ENCODE peak calls at places on chromosome 18, in four cellular contexts. B is HCT116, A is OCI-LY7, E is H9. O is an unnamed sample.

GRCh38 chr18:28855989-28856388 is 679.1 kb upstream of the CDH2 start:
- DNase-seq in B (no peak), A (no peak), E (no peak), O (no peak)

GRCh38 chr18:11246466-11246865 is 97.1 kb upstream of the PIEZO2 start:
- DNase-seq in B (no peak), A (no peak), E (no peak), O (no peak)

GRCh38 chr18:11259421-11259820 is 110.1 kb upstream of the PIEZO2 start:
- DNase-seq in B (no peak), A (no peak), E (no peak), O (no peak)

GRCh38 chr18:36772339-36772738 is 56.5 kb downstream of the TPGS2 start:
- DNase-seq in B (no peak), A (no peak), E (no peak), O (no peak)

GRCh38 chr18:48023334-48024008 is 93.0 kb upstream of the SMAD2 start:
- DNase-seq in B (peak; percentile 52), A (peak; percentile 8), E (peak; percentile 70), O (no peak)

GRCh38 chr18:61602836-61603235 is 269.6 kb downstream of the CDH20 start:
- DNase-seq in B (no peak), A (no peak), E (no peak), O (no peak)

GRCh38 chr18:25798026-25798537 is 292.3 kb downstream of the SS18 start:
- DNase-seq in B (no peak), A (no peak), E (no peak), O (no peak)

GRCh38 chr18:32801236-32801635 is 28.4 kb upstream of the KLHL14 start:
- DNase-seq in B (no peak), A (no peak), E (no peak), O (no peak)

GRCh38 chr18:75638597-75639467 is 211.3 kb upstream of the SMIM21 start:
- DNase-seq in B (no peak), A (no peak), E (peak; percentile 74), O (no peak)

GRCh38 chr18:48142353-48142752 is 211.9 kb upstream of the SMAD2 start:
- DNase-seq in B (no peak), A (no peak), E (no peak), O (no peak)

GRCh38 chr18:26652501-26652900 is 104.1 kb upstream of the KCTD1 start:
- DNase-seq in B (no peak), A (no peak), E (no peak), O (no peak)

GRCh38 chr18:10213526-10213925 is 240.9 kb upstream of the APCDD1 start:
- DNase-seq in B (no peak), A (peak; percentile 73), E (no peak), O (no peak)

GRCh38 chr18:49016648-49017539 is 66.1 kb upstream of the SMAD7 start:
- DNase-seq in B (peak; percentile 60), A (no peak), E (peak; percentile 76), O (no peak)

GRCh38 chr18:9719421-9719981 is 11.4 kb downstream of the RAB31 start:
- DNase-seq in B (peak; percentile 80), A (no peak), E (no peak), O (no peak)

GRCh38 chr18:73793386-73793785 is 354.2 kb downstream of the FBXO15 start:
- DNase-seq in B (no peak), A (no peak), E (no peak), O (no peak)

GRCh38 chr18:48563027-48563426 is 24.2 kb downstream of the CTIF start:
- DNase-seq in B (no peak), A (no peak), E (no peak), O (no peak)

GRCh38 chr18:37124511-37124910 is 295.6 kb downstream of the KIAA1328 start:
- DNase-seq in B (no peak), A (no peak), E (no peak), O (no peak)

GRCh38 chr18:42707080-42707479 is 408.4 kb downstream of the RIT2 start:
- DNase-seq in B (no peak), A (no peak), E (no peak), O (no peak)

GRCh38 chr18:26703170-26703933 is 155.0 kb upstream of the KCTD1 start:
- DNase-seq in B (no peak), A (no peak), E (peak; percentile 50), O (no peak)

GRCh38 chr18:49663755-49664085 is 101.9 kb downstream of the LIPG start:
- DNase-seq in B (no peak), A (no peak), E (no peak), O (no peak)

GRCh38 chr18:10010611-10011015 is 96.8 kb downstream of the VAPA start:
- DNase-seq in B (no peak), A (no peak), E (no peak), O (no peak)

GRCh38 chr18:44716697-44717163 is 36.0 kb downstream of the SETBP1 start:
- DNase-seq in B (no peak), A (no peak), E (no peak), O (no peak)

GRCh38 chr18:11004294-11004693 is 145.1 kb downstream of the PIEZO2 start:
- DNase-seq in B (no peak), A (no peak), E (no peak), O (no peak)

GRCh38 chr18:49459404-49460171 is 857 bp downstream of the DYM start:
- DNase-seq in B (no peak), A (peak; percentile 30), E (no peak), O (peak; percentile 36)

GRCh38 chr18:54223568-54224241 is 764 bp downstream of the MBD2 start:
- DNase-seq in B (peak; percentile 59), A (peak; percentile 48), E (peak; percentile 32), O (peak; percentile 8)

GRCh38 chr18:46891742-46892214 is 25.5 kb downstream of the PIAS2 start:
- DNase-seq in B (no peak), A (peak; percentile 11), E (no peak), O (no peak)

GRCh38 chr18:3871687-3872086 is 421.7 kb downstream of the TGIF1 start:
- DNase-seq in B (no peak), A (no peak), E (no peak), O (no peak)

GRCh38 chr18:25827961-25828561 is 262.4 kb downstream of the SS18 start:
- DNase-seq in B (no peak), A (no peak), E (peak; percentile 50), O (no peak)

GRCh38 chr18:275486-275885 is 7.6 kb upstream of the THOC1 start:
- DNase-seq in B (no peak), A (no peak), E (no peak), O (no peak)

GRCh38 chr18:52313213-52313612 is 26.8 kb upstream of the DCC start:
- DNase-seq in B (no peak), A (no peak), E (no peak), O (no peak)

GRCh38 chr18:25592804-25593360 is 240.9 kb upstream of the ZNF521 start:
- DNase-seq in B (no peak), A (no peak), E (no peak), O (no peak)

GRCh38 chr18:46426311-46427047 is 230.5 kb downstream of the LOXHD1 start:
- DNase-seq in B (no peak), A (no peak), E (no peak), O (no peak)

GRCh38 chr18:27366151-27366550 is 181.0 kb upstream of the CHST9 start:
- DNase-seq in B (no peak), A (no peak), E (no peak), O (no peak)

GRCh38 chr18:41720226-41720625 is 234.8 kb upstream of the PIK3C3 start:
- DNase-seq in B (no peak), A (no peak), E (no peak), O (no peak)

GRCh38 chr18:27004056-27004829 is 138.7 kb upstream of the AQP4 start:
- DNase-seq in B (peak; percentile 2), A (peak; percentile 37), E (no peak), O (no peak)

GRCh38 chr18:32346667-32347066 is 124.0 kb downstream of the GAREM1 start:
- DNase-seq in B (no peak), A (no peak), E (no peak), O (no peak)

DNA sequence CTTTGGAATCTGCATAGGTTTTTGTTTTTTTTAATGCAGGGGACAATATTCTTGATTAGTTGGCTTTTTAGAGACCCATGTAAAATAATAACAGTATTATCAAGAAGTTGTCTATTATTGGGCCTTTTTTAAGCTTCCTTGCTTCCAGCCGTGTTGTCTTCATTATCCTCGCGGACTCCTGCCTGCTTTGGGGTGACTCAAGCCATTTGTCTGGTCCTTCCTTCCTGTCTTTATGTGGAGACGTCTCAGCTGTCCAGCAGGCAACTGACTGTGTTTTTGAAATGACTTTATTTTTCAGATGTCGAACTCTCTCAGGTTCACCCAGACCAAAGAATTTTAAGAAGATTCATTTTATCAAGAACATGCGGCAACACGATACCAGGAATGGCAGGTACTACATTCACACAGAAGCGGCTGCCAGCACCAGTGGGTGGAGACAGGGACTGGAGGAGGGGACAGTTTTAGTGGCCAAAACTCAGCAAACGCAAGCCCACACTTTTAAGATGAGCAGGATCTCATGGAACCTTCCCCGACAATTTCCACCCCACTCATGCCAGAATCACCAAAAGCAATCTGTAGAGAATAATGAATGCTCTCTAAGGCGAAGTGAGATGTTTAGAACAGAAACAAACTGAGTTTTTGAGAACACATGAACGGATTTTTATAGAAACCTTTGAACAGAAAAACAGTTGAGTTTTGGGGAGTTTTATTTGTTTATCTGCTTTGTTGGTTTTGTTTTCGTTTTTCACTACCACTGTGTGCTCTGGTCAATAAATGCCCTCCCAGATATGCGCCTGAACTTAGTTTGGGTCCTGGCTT is 59.1 kb downstream of the CABLES1 start:
- DNase-seq in B (no peak), A (no peak), E (no peak), O (no peak)
- H3K4me1 ChIP-seq in B (no peaks in the 10 kb centered on the region), A (peaks cover 19% of the 10 kb centered on the region), E (peaks cover 4% of the 10 kb centered on the region), O (no peaks in the 10 kb centered on the region)

GRCh38 chr18:79657342-79657996 is 22.1 kb upstream of the CTDP1 start:
- DNase-seq in B (no peak), A (no peak), E (peak; percentile 57), O (no peak)
- TF ChIP-seq CTCF in B (no peak), A (no peak), E (peak; percentile 22), O (no peak)

DNA sequence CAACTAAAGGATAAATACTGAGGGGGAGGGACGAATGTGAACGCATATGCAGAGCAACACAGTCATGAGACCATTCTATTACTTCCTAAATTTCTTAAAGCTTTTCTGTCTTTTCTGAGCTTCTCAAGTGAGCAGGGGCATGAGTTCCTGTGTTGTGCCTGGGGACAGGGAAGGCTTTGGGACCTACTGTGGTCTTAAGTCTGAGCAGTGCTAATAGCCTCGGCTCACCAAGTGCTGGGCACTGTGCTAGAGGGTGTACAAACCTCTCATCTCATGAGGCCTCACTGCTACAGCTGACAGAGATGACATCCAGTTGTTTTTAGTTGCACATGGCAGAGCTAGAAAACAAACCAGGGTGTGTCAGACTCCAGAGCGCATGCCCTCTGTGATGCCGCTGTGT is 182.4 kb downstream of the NEDD4L start:
- DNase-seq in B (no peak), A (no peak), E (no peak), O (no peak)
- H3K4me1 ChIP-seq in B (peaks cover 57% of the 10 kb centered on the region), A (no peaks in the 10 kb centered on the region), E (peaks cover 23% of the 10 kb centered on the region), O (no peaks in the 10 kb centered on the region)

DNA sequence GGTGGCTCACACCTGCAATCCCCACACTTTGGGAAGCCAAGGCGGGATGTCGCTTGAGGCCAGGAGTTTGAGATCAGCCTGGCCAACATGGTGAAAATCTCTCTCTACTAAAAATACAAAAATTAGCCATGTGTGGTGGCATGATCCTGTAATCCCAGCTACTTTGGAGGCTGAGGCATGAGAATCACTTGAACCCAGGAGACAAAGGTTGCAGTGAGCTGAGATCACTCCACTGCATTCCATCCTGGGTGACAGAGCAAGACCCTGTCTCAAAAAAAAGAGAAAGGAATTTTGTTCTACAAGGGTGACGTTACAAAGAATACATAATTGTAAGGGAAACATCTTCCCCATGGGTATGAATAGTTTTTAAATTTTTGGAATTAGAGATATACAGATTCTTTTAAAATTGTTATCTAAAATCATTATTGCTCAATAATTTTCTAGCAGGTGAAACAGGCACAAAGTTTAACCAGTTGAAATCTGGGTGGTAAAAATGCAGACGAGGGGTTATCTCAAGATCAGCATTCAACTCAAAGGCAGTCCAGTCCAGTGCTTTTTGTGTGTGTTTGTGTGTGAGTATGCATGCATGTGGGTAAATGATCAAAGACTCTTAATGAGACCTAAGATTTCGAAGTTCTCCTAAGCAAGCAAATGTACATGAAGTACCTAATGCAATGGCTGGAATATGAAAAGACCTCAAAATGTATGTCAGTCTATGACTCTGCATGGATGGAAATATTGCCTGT is 150.8 kb upstream of the L3MBTL4 start:
- DNase-seq in B (no peak), A (no peak), E (no peak), O (no peak)
- TF ChIP-seq CTCF in B (no peak), A (no peak), E (no peak), O (no peak)